ENCODE peak calls at places on chromosomes 6 and 20, in six cellular contexts. V, N, X, P, Y and S are unnamed samples.

GRCh38 chr20:51495921-51496545 is 46.5 kb downstream of the NFATC2 start:
- DNase-seq in V (no peak), P (no peak), Y (no peak), X (no peak), N (no peak), S (no peak)

GRCh38 chr20:37327748-37328147 is 18.2 kb upstream of the SRC start:
- DNase-seq in X (no peak), N (no peak), P (peak; percentile 32), Y (no peak), V (peak; percentile 41), S (no peak)

GRCh38 chr6:6191476-6191875 is 129.0 kb downstream of the F13A1 start:
- DNase-seq in V (no peak), P (no peak), Y (no peak), X (no peak), N (no peak), S (no peak)

GRCh38 chr6:148854086-148854485 is 107.3 kb downstream of the UST start:
- DNase-seq in X (no peak), N (no peak), V (no peak), P (no peak), Y (no peak), S (no peak)

GRCh38 chr6:28490191-28490890 is 25.3 kb downstream of the GPX6 start:
- DNase-seq in V (no peak), P (no peak), Y (no peak), X (no peak), N (no peak), S (no peak)

GRCh38 chr20:50585214-50585613 is 75.0 kb downstream of the PTPN1 start:
- DNase-seq in Y (no peak), N (no peak), V (no peak), X (no peak), P (no peak), S (no peak)

GRCh38 chr6:81752969-81753708 is 658 bp upstream of the TENT5A start:
- DNase-seq in P (peak; percentile 44), N (peak; percentile 64), Y (peak; percentile 24), X (peak; percentile 42), V (peak; percentile 83), S (peak; percentile 46)

GRCh38 chr6:108285381-108285780 is 9.5 kb upstream of the AFG1L start:
- DNase-seq in V (no peak), X (no peak), Y (no peak), N (no peak), P (no peak), S (no peak)

GRCh38 chr6:101393291-101394251 is at the start of gene GRIK2:
- DNase-seq in N (no peak), X (no peak), P (no peak), V (no peak), Y (peak; percentile 26), S (no peak)

GRCh38 chr20:45934046-45934586 is 367 bp upstream of the PCIF1 start:
- DNase-seq in X (peak; percentile 50), V (no peak), N (peak; percentile 78), Y (peak; percentile 57), P (no peak), S (peak; percentile 46)

GRCh38 chr6:32882879-32883250 is 28.9 kb downstream of the PSMB9 start:
- DNase-seq in P (no peak), N (no peak), Y (no peak), X (no peak), V (no peak), S (no peak)

GRCh38 chr6:65627015-65627414 is 80.0 kb downstream of the EYS start:
- DNase-seq in N (no peak), V (no peak), Y (no peak), X (no peak), P (no peak), S (no peak)

GRCh38 chr20:62149532-62150235 is 6.1 kb downstream of the SS18L1 start:
- DNase-seq in V (no peak), P (no peak), Y (no peak), X (no peak), N (no peak), S (no peak)

GRCh38 chr6:107665386-107665785 is 158.7 kb downstream of the SCML4 start:
- DNase-seq in P (peak; percentile 63), X (no peak), Y (no peak), N (no peak), V (no peak), S (no peak)

GRCh38 chr6:21263531-21264287 is 329.8 kb upstream of the SOX4 start:
- DNase-seq in Y (no peak), X (no peak), P (no peak), V (no peak), N (no peak), S (peak; percentile 46)

GRCh38 chr6:130946076-130946475 is 117.0 kb downstream of the EPB41L2 start:
- DNase-seq in P (peak; percentile 37), N (no peak), V (no peak), X (no peak), Y (no peak), S (no peak)

GRCh38 chr6:9161731-9162130 is 726.4 kb upstream of the SLC35B3 start:
- DNase-seq in P (no peak), V (no peak), X (no peak), Y (no peak), N (no peak), S (no peak)

GRCh38 chr20:24991897-24992419 is 593 bp downstream of the APMAP start:
- DNase-seq in P (no peak), V (no peak), X (peak; percentile 7), Y (no peak), N (no peak), S (no peak)

GRCh38 chr6:89347825-89348224 is 4.7 kb downstream of the UBE2J1 start:
- DNase-seq in N (no peak), V (no peak), X (no peak), P (no peak), Y (no peak), S (no peak)

GRCh38 chr6:169865346-169866139 is 114.1 kb downstream of the ERMARD start:
- DNase-seq in X (no peak), V (no peak), N (no peak), P (no peak), Y (no peak), S (no peak)

GRCh38 chr6:143755301-143755744 is 77.6 kb downstream of the PHACTR2 start:
- DNase-seq in X (no peak), Y (no peak), V (no peak), P (no peak), N (no peak), S (no peak)

GRCh38 chr6:26502169-26502568 is 2.1 kb downstream of the BTN1A1 start:
- DNase-seq in N (no peak), X (no peak), Y (peak; percentile 44), V (no peak), P (no peak), S (no peak)

GRCh38 chr6:142605922-142606321 is 304.1 kb downstream of the ADGRG6 start:
- DNase-seq in Y (no peak), V (peak; percentile 10), X (no peak), N (no peak), P (no peak), S (no peak)

GRCh38 chr6:4059115-4059777 is 19.7 kb downstream of the FAM217A start:
- DNase-seq in N (no peak), V (peak; percentile 46), Y (no peak), P (peak; percentile 37), X (peak; percentile 30), S (no peak)

GRCh38 chr6:152478377-152479010 is 158.7 kb downstream of the SYNE1 start:
- DNase-seq in V (no peak), Y (no peak), X (no peak), N (peak; percentile 27), P (no peak), S (no peak)

GRCh38 chr6:144294016-144294415 is 8.9 kb downstream of the UTRN start:
- DNase-seq in Y (no peak), V (peak; percentile 46), N (no peak), X (no peak), P (peak; percentile 79), S (no peak)

GRCh38 chr6:154868143-154868594 is 126.9 kb upstream of the TIAM2 start:
- DNase-seq in Y (peak; percentile 5), V (peak; percentile 34), P (peak; percentile 64), N (peak; percentile 52), X (no peak), S (no peak)

GRCh38 chr20:44646641-44647274 is 4.7 kb downstream of the ADA start:
- DNase-seq in P (no peak), N (no peak), X (no peak), V (no peak), Y (peak; percentile 73), S (no peak)

GRCh38 chr6:148247386-148248063 is 95.1 kb upstream of the SASH1 start:
- DNase-seq in X (no peak), N (no peak), P (no peak), V (no peak), Y (no peak), S (no peak)

GRCh38 chr20:17612287-17612974 is 42.6 kb downstream of the DSTN start:
- DNase-seq in X (peak; percentile 29), Y (no peak), P (no peak), N (no peak), V (no peak), S (no peak)

GRCh38 chr20:53801609-53802370 is 208.2 kb upstream of the ZNF217 start:
- DNase-seq in V (no peak), X (no peak), P (no peak), N (no peak), Y (no peak), S (no peak)

GRCh38 chr6:2209226-2209809 is 36.1 kb downstream of the GMDS start:
- DNase-seq in P (no peak), N (no peak), Y (peak; percentile 40), V (no peak), X (peak; percentile 5), S (no peak)

GRCh38 chr6:113825776-113826175 is 31.4 kb upstream of the MARCKS start:
- DNase-seq in V (no peak), N (peak; percentile 83), Y (no peak), X (no peak), P (peak; percentile 97), S (no peak)

GRCh38 chr20:18288748-18289705 is 700 bp downstream of the ZNF133 start:
- DNase-seq in N (no peak), X (no peak), Y (no peak), V (no peak), P (no peak), S (no peak)

GRCh38 chr6:49205526-49205925 is 257.5 kb downstream of the MMUT start:
- DNase-seq in P (no peak), V (no peak), N (no peak), Y (no peak), X (no peak), S (no peak)

GRCh38 chr6:69580696-69581095 is 216.1 kb downstream of the LMBRD1 start:
- DNase-seq in X (no peak), V (no peak), P (no peak), N (no peak), Y (no peak), S (no peak)

GRCh38 chr6:130372786-130373185 is 7.0 kb downstream of the TMEM200A start:
- DNase-seq in X (no peak), Y (no peak), V (peak; percentile 29), N (no peak), P (no peak), S (no peak)

GRCh38 chr6:103122766-103123601 is 1729.5 kb downstream of the GRIK2 start:
- DNase-seq in P (peak; percentile 27), Y (no peak), N (no peak), X (peak; percentile 3), V (no peak), S (no peak)